ENCODE peak calls at places on chromosomes 6 and 20, in six cellular contexts. E is NCI-H1092 treated with DMSO at 0.1 percent for 48 hours; R is stimulated activated CD4-positive, alpha-beta T cell treated with anti-CD3 and anti-CD28 coated beads, Interleukin-12 subunit alpha, Interleukin-12 subunit beta, amount 100 ng/mL, for 24 hours; H is LNCaP clone FGC; Q is left cardiac atrium; A is Daoy. T is an unnamed sample.
A peak's percentile ranks its signal among the peaks of the same experiment; 100 is the strongest.

GRCh38 chr20:11581271-11581670 is 336.4 kb upstream of the BTBD3 start:
- DNase-seq in H (peak; percentile 4), Q (no peak), E (no peak), R (no peak), A (no peak), T (no peak)

GRCh38 chr20:56166781-56167465 is 81.6 kb upstream of the MC3R start:
- DNase-seq in H (no peak), R (no peak), Q (no peak), E (peak; percentile 51), A (peak; percentile 8), T (peak; percentile 78)

GRCh38 chr6:169933839-169934698 is 182.6 kb downstream of the ERMARD start:
- DNase-seq in H (peak; percentile 73), A (peak; percentile 72), Q (peak; percentile 86), E (peak; percentile 84), R (no peak), T (peak; percentile 76)

GRCh38 chr6:13517116-13517515 is 29.7 kb upstream of the GFOD1 start:
- DNase-seq in A (no peak), R (no peak), Q (no peak), E (no peak), H (no peak), T (no peak)

GRCh38 chr6:170200458-170200891 is 90.4 kb downstream of the DLL1 start:
- DNase-seq in Q (no peak), R (no peak), E (no peak), A (peak; percentile 57), H (no peak), T (no peak)

GRCh38 chr6:86477510-86478166 is 459.7 kb upstream of the HTR1E start:
- DNase-seq in E (no peak), H (no peak), R (no peak), Q (no peak), A (no peak), T (peak; percentile 13)

GRCh38 chr6:129490551-129491245 is 219.3 kb downstream of the ARHGAP18 start:
- DNase-seq in Q (no peak), R (peak; percentile 37), A (peak; percentile 92), E (no peak), H (no peak), T (no peak)

GRCh38 chr20:1537731-1538058 is 19.8 kb downstream of the SIRPD start:
- DNase-seq in H (no peak), Q (peak; percentile 33), E (no peak), A (no peak), R (no peak), T (no peak)

GRCh38 chr6:5936140-5936539 is 70.6 kb downstream of the NRN1 start:
- DNase-seq in R (no peak), H (no peak), E (no peak), Q (no peak), A (peak; percentile 57), T (no peak)

GRCh38 chr6:107666084-107666981 is 157.8 kb downstream of the SCML4 start:
- DNase-seq in R (no peak), Q (no peak), E (peak; percentile 80), H (peak; percentile 49), A (peak; percentile 74), T (no peak)

GRCh38 chr6:27426045-27426620 is 37.6 kb downstream of the ZNF391 start:
- DNase-seq in E (no peak), A (no peak), H (no peak), R (no peak), Q (no peak), T (no peak)

GRCh38 chr6:170438861-170439260 is 114.2 kb downstream of the PSMB1 start:
- DNase-seq in E (no peak), R (no peak), Q (no peak), A (no peak), H (no peak), T (no peak)

GRCh38 chr6:27135087-27135657 is 112.3 kb upstream of the PRSS16 start:
- DNase-seq in E (no peak), H (no peak), Q (no peak), A (no peak), R (no peak), T (no peak)

GRCh38 chr6:31660998-31661866 is 654 bp upstream of the C6orf47 start:
- DNase-seq in A (peak; percentile 31), E (no peak), H (no peak), Q (no peak), R (no peak), T (no peak)